ENCODE peak calls at places on chromosome 12, in six cellular contexts. V, U, J, A, K and Z are unnamed samples.

GRCh38 chr12:54936736-54937135 is 47.8 kb downstream of the TESPA1 start:
- DNase-seq in V (no peak), U (no peak), J (no peak), A (no peak), K (no peak), Z (no peak)

GRCh38 chr12:14547571-14547970 is 20.1 kb downstream of the PLBD1 start:
- DNase-seq in V (no peak), U (no peak), J (no peak), A (no peak), K (no peak), Z (no peak)

GRCh38 chr12:54032627-54033100 is at the start of gene HOXC5:
- DNase-seq in V (peak; percentile 16), U (peak; percentile 77), J (peak; percentile 57), A (peak; percentile 84), K (peak; percentile 95), Z (peak; percentile 96)

GRCh38 chr12:80641936-80642335 is 65.5 kb upstream of the MYF6 start:
- DNase-seq in V (no peak), U (no peak), J (no peak), A (no peak), K (no peak), Z (no peak)

GRCh38 chr12:102300824-102301461 is 103.3 kb upstream of the PMCH start:
- DNase-seq in V (peak; percentile 65), U (peak; percentile 46), J (no peak), A (peak; percentile 38), K (no peak), Z (no peak)

GRCh38 chr12:57329219-57329618 is 78.2 kb upstream of the STAC3 start:
- DNase-seq in V (no peak), U (no peak), J (no peak), A (no peak), K (no peak), Z (no peak)

GRCh38 chr12:128026696-128027574 is 240.0 kb upstream of the TMEM132C start:
- DNase-seq in V (no peak), U (no peak), J (no peak), A (no peak), K (no peak), Z (no peak)

GRCh38 chr12:18224745-18225144 is 36.6 kb upstream of the PIK3C2G start:
- DNase-seq in V (no peak), U (no peak), J (no peak), A (no peak), K (peak; percentile 66), Z (peak; percentile 70)

GRCh38 chr12:130881046-130881445 is 9.2 kb downstream of the RAN start:
- DNase-seq in V (no peak), U (no peak), J (no peak), A (no peak), K (no peak), Z (no peak)

GRCh38 chr12:14777271-14777670 is 26.0 kb downstream of the WBP11 start:
- DNase-seq in V (no peak), U (no peak), J (no peak), A (peak; percentile 46), K (no peak), Z (no peak)

GRCh38 chr12:124774054-124774461 is 89.6 kb downstream of the SCARB1 start:
- DNase-seq in V (no peak), U (peak; percentile 41), J (no peak), A (no peak), K (no peak), Z (no peak)

GRCh38 chr12:10153271-10154144 is 18.4 kb downstream of the OLR1 start:
- DNase-seq in V (peak; percentile 73), U (peak; percentile 73), J (peak; percentile 79), A (peak; percentile 67), K (peak; percentile 36), Z (peak; percentile 87)

GRCh38 chr12:6370576-6370935 is 4.8 kb downstream of the SCNN1A start:
- DNase-seq in V (no peak), U (no peak), J (no peak), A (no peak), K (no peak), Z (no peak)

GRCh38 chr12:57169046-57169795 is 21.8 kb upstream of the LRP1-AS start:
- DNase-seq in V (no peak), U (no peak), J (no peak), A (no peak), K (no peak), Z (no peak)

GRCh38 chr12:17928708-17929366 is 161.2 kb downstream of the RERGL start:
- DNase-seq in V (peak; percentile 75), U (no peak), J (no peak), A (peak; percentile 22), K (peak; percentile 5), Z (no peak)

GRCh38 chr12:94710933-94711332 is 60.6 kb upstream of the TMCC3 start:
- DNase-seq in V (no peak), U (peak; percentile 49), J (no peak), A (peak; percentile 53), K (peak; percentile 4), Z (peak; percentile 34)

GRCh38 chr12:69623970-69624369 is 13.3 kb upstream of the LRRC10 start:
- DNase-seq in V (no peak), U (no peak), J (peak; percentile 92), A (no peak), K (no peak), Z (no peak)

GRCh38 chr12:53048780-53049401 is 974 bp upstream of the TNS2 start:
- DNase-seq in V (no peak), U (no peak), J (peak; percentile 86), A (no peak), K (no peak), Z (peak; percentile 87)

GRCh38 chr12:53324779-53325538 is 3.5 kb upstream of the AAAS start:
- DNase-seq in V (peak; percentile 68), U (peak; percentile 93), J (peak; percentile 97), A (peak; percentile 87), K (peak; percentile 73), Z (peak; percentile 97)

GRCh38 chr12:3040663-3041544 is 36.3 kb upstream of the TSPAN9 start:
- DNase-seq in V (no peak), U (no peak), J (no peak), A (no peak), K (no peak), Z (no peak)

GRCh38 chr12:57477710-57478681 is 1.7 kb downstream of the ARHGAP9 start:
- DNase-seq in V (no peak), U (peak; percentile 72), J (no peak), A (no peak), K (no peak), Z (no peak)

GRCh38 chr12:32312049-32312670 is 87.2 kb upstream of the FGD4 start:
- DNase-seq in V (peak; percentile 14), U (no peak), J (no peak), A (peak; percentile 16), K (peak; percentile 90), Z (peak; percentile 90)

GRCh38 chr12:50507474-50507838 is 2.7 kb downstream of the DIP2B start:
- DNase-seq in V (no peak), U (no peak), J (no peak), A (no peak), K (no peak), Z (no peak)

GRCh38 chr12:42759622-42760273 is 170.2 kb upstream of the PRICKLE1 start:
- DNase-seq in V (no peak), U (no peak), J (peak; percentile 78), A (no peak), K (no peak), Z (no peak)

GRCh38 chr12:105226219-105226618 is 9.8 kb downstream of the APPL2 start:
- DNase-seq in V (peak; percentile 90), U (peak; percentile 71), J (peak; percentile 55), A (no peak), K (no peak), Z (no peak)